ENCODE peak calls at places on chromosomes 2 and 18, in nine cellular contexts. P is Kasumi-1, E is D721Med, F is HuH-7.5, J is AG08396, Y is osteocyte, U is HT1080, R is skeletal muscle cell, S is nucleus accumbens. H is an unnamed sample.

GRCh38 chr18:4734903-4735302 is 279.8 kb upstream of the DLGAP1 start:
- DNase-seq in Y (no peak), S (no peak), J (no peak), E (no peak), F (no peak), U (no peak), R (no peak), P (no peak), H (no peak)

GRCh38 chr2:68415521-68415920 is 50.4 kb downstream of the PLEK start:
- DNase-seq in P (no peak), R (no peak), J (no peak), E (no peak), S (no peak), U (no peak), Y (no peak), F (no peak), H (no peak)

GRCh38 chr2:46306988-46307655 is 9.9 kb downstream of the EPAS1 start:
- DNase-seq in U (no peak), F (no peak), J (no peak), S (no peak), Y (no peak), P (no peak), E (no peak), R (no peak), H (no peak)

GRCh38 chr2:176193048-176193447 is 4.6 kb downstream of the HOXD1 start:
- DNase-seq in U (no peak), S (no peak), F (no peak), E (no peak), J (no peak), P (no peak), Y (no peak), R (no peak), H (no peak)

GRCh38 chr18:8609711-8610441 is 639 bp downstream of the RAB12 start:
- DNase-seq in R (no peak), S (no peak), P (peak), U (no peak), J (no peak), E (no peak), Y (no peak), F (peak), H (no peak)

GRCh38 chr2:39484620-39485495 is 47.8 kb upstream of the MAP4K3 start:
- DNase-seq in P (no peak), Y (no peak), U (no peak), F (no peak), E (no peak), S (no peak), J (no peak), R (no peak), H (no peak)

GRCh38 chr2:73163522-73164367 is 38.6 kb upstream of the NOTO start:
- DNase-seq in F (peak), J (peak), E (peak), R (no peak), Y (no peak), P (peak), S (peak), U (peak), H (peak)

GRCh38 chr2:20868377-20868776 is 45.5 kb upstream of the LDAH start:
- DNase-seq in S (no peak), J (no peak), P (no peak), U (no peak), E (no peak), F (no peak), Y (no peak), R (no peak), H (no peak)

GRCh38 chr18:46452820-46453219 is 204.2 kb downstream of the LOXHD1 start:
- DNase-seq in R (no peak), F (no peak), S (no peak), J (peak), U (peak), P (no peak), E (no peak), Y (no peak), H (no peak)

GRCh38 chr2:177355874-177356273 is 36.7 kb upstream of the AGPS start:
- DNase-seq in J (no peak), S (no peak), R (no peak), F (no peak), Y (no peak), U (peak), P (no peak), E (no peak), H (no peak)

GRCh38 chr2:172906401-172906811 is 169.2 kb upstream of the MAP3K20 start:
- DNase-seq in P (no peak), U (no peak), E (no peak), Y (no peak), R (no peak), F (no peak), J (no peak), S (no peak), H (no peak)

GRCh38 chr2:190505696-190506095 is 28.8 kb downstream of the NEMP2 start:
- DNase-seq in S (no peak), E (no peak), U (no peak), R (no peak), J (no peak), F (no peak), Y (no peak), P (no peak), H (no peak)